ENCODE peak calls at places on chromosomes 2 and 18, in nine cellular contexts. T is heart right ventricle, F is epithelial cell of esophagus, K is MCF 10A, Y is stomach, W is astrocyte of the spinal cord, H is AG09309, Z is progenitor cell of endocrine pancreas, A is AG04450. V is an unnamed sample.

GRCh38 chr2:109481599-109481998 is 132.2 kb downstream of the SEPTIN10 start:
- DNase-seq in T (no peak), F (no peak), K (no peak), Y (no peak), W (no peak), H (no peak), Z (no peak), A (no peak), V (no peak)

GRCh38 chr18:39571511-39571910 is 2005.9 kb upstream of the CELF4 start:
- DNase-seq in T (no peak), F (peak), K (peak), Y (no peak), W (peak), H (no peak), Z (no peak), A (no peak), V (no peak)

GRCh38 chr2:208671312-208671711 is 264.7 kb downstream of the PTH2R start:
- DNase-seq in T (no peak), F (no peak), K (no peak), Y (no peak), W (no peak), H (no peak), Z (no peak), A (no peak), V (no peak)

GRCh38 chr2:172704072-172704936 is 31.3 kb upstream of the RAPGEF4 start:
- DNase-seq in T (no peak), F (peak), K (peak), Y (no peak), W (peak), H (no peak), Z (no peak), A (no peak), V (no peak)

GRCh38 chr2:102848366-102848839 is 86.6 kb downstream of the TMEM182 start:
- DNase-seq in T (peak), F (peak), K (peak), Y (peak), W (peak), H (no peak), Z (peak), A (no peak), V (no peak)

GRCh38 chr18:22171263-22171838 is 2.0 kb downstream of the GATA6 start:
- DNase-seq in T (peak), F (no peak), K (no peak), Y (no peak), W (no peak), H (no peak), Z (no peak), A (no peak), V (no peak)

GRCh38 chr2:162890690-162891311 is 52.2 kb upstream of the KCNH7 start:
- DNase-seq in T (no peak), F (peak), K (peak), Y (no peak), W (peak), H (peak), Z (no peak), A (no peak), V (no peak)

GRCh38 chr2:55223958-55224760 is 7.9 kb downstream of the CLHC1 start:
- DNase-seq in T (peak), F (no peak), K (no peak), Y (no peak), W (no peak), H (no peak), Z (no peak), A (no peak), V (no peak)

GRCh38 chr2:128439231-128440086 is 120.8 kb upstream of the HS6ST1 start:
- DNase-seq in T (no peak), F (no peak), K (no peak), Y (peak), W (no peak), H (no peak), Z (no peak), A (no peak), V (peak)

GRCh38 chr2:135256531-135257258 is 204.6 kb downstream of the RAB3GAP1 start:
- DNase-seq in T (no peak), F (peak), K (no peak), Y (no peak), W (peak), H (no peak), Z (no peak), A (no peak), V (no peak)

GRCh38 chr2:230268606-230269222 is 43.2 kb downstream of the SP140 start:
- DNase-seq in T (no peak), F (no peak), K (no peak), Y (no peak), W (no peak), H (no peak), Z (no peak), A (no peak), V (no peak)

GRCh38 chr18:34153711-34154110 is 71.0 kb downstream of the NOL4 start:
- DNase-seq in T (no peak), F (no peak), K (peak), Y (no peak), W (peak), H (no peak), Z (no peak), A (no peak), V (no peak)

GRCh38 chr2:230932556-230933511 is 7.8 kb upstream of the GPR55 start:
- DNase-seq in T (peak), F (peak), K (peak), Y (peak), W (no peak), H (no peak), Z (no peak), A (no peak), V (no peak)

GRCh38 chr2:217271813-217272212 is 411.9 kb upstream of the TNP1 start:
- DNase-seq in T (no peak), F (peak), K (no peak), Y (no peak), W (no peak), H (no peak), Z (no peak), A (no peak), V (no peak)

GRCh38 chr2:101942846-101943245 is 48.9 kb upstream of the IL1R2 start:
- DNase-seq in T (no peak), F (no peak), K (no peak), Y (no peak), W (no peak), H (no peak), Z (no peak), A (no peak), V (no peak)

GRCh38 chr2:232457121-232458011 is 1.4 kb downstream of the ALPI start:
- DNase-seq in T (no peak), F (no peak), K (no peak), Y (no peak), W (no peak), H (no peak), Z (no peak), A (no peak), V (no peak)

GRCh38 chr2:18425186-18425585 is 135.3 kb downstream of the RDH14 start:
- DNase-seq in T (no peak), F (no peak), K (peak), Y (no peak), W (no peak), H (no peak), Z (no peak), A (no peak), V (no peak)

GRCh38 chr2:26724004-26724750 is 31.7 kb downstream of the KCNK3 start:
- DNase-seq in T (peak), F (peak), K (peak), Y (peak), W (peak), H (peak), Z (no peak), A (no peak), V (no peak)

GRCh38 chr2:191023235-191023679 is 9.3 kb upstream of the STAT1 start:
- DNase-seq in T (no peak), F (no peak), K (no peak), Y (no peak), W (no peak), H (no peak), Z (no peak), A (no peak), V (no peak)

GRCh38 chr18:62682396-62682795 is 32.9 kb upstream of the PHLPP1 start:
- DNase-seq in T (no peak), F (no peak), K (no peak), Y (no peak), W (no peak), H (no peak), Z (no peak), A (no peak), V (no peak)

GRCh38 chr2:30915485-30915884 is 108.2 kb upstream of the CAPN13 start:
- DNase-seq in T (peak), F (peak), K (peak), Y (peak), W (no peak), H (no peak), Z (peak), A (no peak), V (no peak)

GRCh38 chr2:105821428-105822125 is 76.9 kb downstream of the NCK2 start:
- DNase-seq in T (no peak), F (no peak), K (no peak), Y (no peak), W (no peak), H (no peak), Z (no peak), A (no peak), V (no peak)

GRCh38 chr2:105843797-105844374 is 99.2 kb downstream of the NCK2 start:
- DNase-seq in T (no peak), F (no peak), K (no peak), Y (no peak), W (no peak), H (no peak), Z (no peak), A (no peak), V (no peak)

GRCh38 chr18:79857082-79857661 is 59.4 kb downstream of the KCNG2 start:
- DNase-seq in T (no peak), F (peak), K (peak), Y (no peak), W (peak), H (peak), Z (no peak), A (no peak), V (no peak)

GRCh38 chr18:71844810-71845209 is 699.3 kb downstream of the CBLN2 start:
- DNase-seq in T (no peak), F (no peak), K (no peak), Y (no peak), W (no peak), H (no peak), Z (no peak), A (no peak), V (no peak)

GRCh38 chr2:164523026-164523425 is 98.3 kb downstream of the GRB14 start:
- DNase-seq in T (no peak), F (no peak), K (no peak), Y (no peak), W (peak), H (no peak), Z (no peak), A (no peak), V (no peak)

GRCh38 chr18:76765649-76766048 is 56.7 kb upstream of the ZNF236 start:
- DNase-seq in T (no peak), F (peak), K (peak), Y (no peak), W (peak), H (no peak), Z (no peak), A (no peak), V (no peak)

GRCh38 chr2:119264781-119265692 is 41.4 kb downstream of the STEAP3 start:
- DNase-seq in T (no peak), F (peak), K (peak), Y (peak), W (peak), H (no peak), Z (peak), A (no peak), V (peak)

GRCh38 chr18:63159590-63159989 is 160.0 kb downstream of the BCL2 start:
- DNase-seq in T (no peak), F (no peak), K (no peak), Y (no peak), W (no peak), H (no peak), Z (no peak), A (no peak), V (no peak)

GRCh38 chr18:50268022-50268747 is 1.9 kb upstream of the CFAP53 start:
- DNase-seq in T (peak), F (peak), K (no peak), Y (peak), W (peak), H (no peak), Z (peak), A (no peak), V (peak)

GRCh38 chr18:79585395-79586370 is 93.9 kb upstream of the CTDP1 start:
- DNase-seq in T (no peak), F (no peak), K (no peak), Y (no peak), W (no peak), H (no peak), Z (no peak), A (no peak), V (no peak)

GRCh38 chr2:2750867-2751714 is 420.0 kb upstream of the MYT1L start:
- DNase-seq in T (no peak), F (no peak), K (no peak), Y (no peak), W (no peak), H (no peak), Z (no peak), A (no peak), V (no peak)

GRCh38 chr18:9297007-9297393 is 37.6 kb upstream of the TWSG1 start:
- DNase-seq in T (no peak), F (no peak), K (no peak), Y (no peak), W (no peak), H (no peak), Z (no peak), A (no peak), V (no peak)

GRCh38 chr18:25896178-25896780 is 194.1 kb downstream of the SS18 start:
- DNase-seq in T (no peak), F (peak), K (peak), Y (no peak), W (peak), H (peak), Z (no peak), A (peak), V (no peak)

GRCh38 chr2:11550901-11551568 is 17.2 kb downstream of the GREB1 start:
- DNase-seq in T (no peak), F (no peak), K (no peak), Y (no peak), W (no peak), H (no peak), Z (no peak), A (no peak), V (no peak)

GRCh38 chr2:53040536-53041229 is 726.9 kb upstream of the CHAC2 start:
- DNase-seq in T (no peak), F (no peak), K (no peak), Y (no peak), W (no peak), H (no peak), Z (no peak), A (no peak), V (no peak)
- TF ChIP-seq CTCF in T (no peak), F (peak), K (peak), Y (no peak), W (no peak), H (no peak), Z (peak), A (peak), V (no peak)

GRCh38 chr2:20675701-20676352 is 8.9 kb downstream of the GDF7 start:
- DNase-seq in T (no peak), F (peak), K (peak), Y (peak), W (no peak), H (no peak), Z (no peak), A (no peak), V (no peak)

GRCh38 chr2:20678751-20679150 is 11.8 kb downstream of the GDF7 start:
- DNase-seq in T (no peak), F (no peak), K (no peak), Y (no peak), W (no peak), H (no peak), Z (no peak), A (no peak), V (no peak)

GRCh38 chr2:20676353-20677215 is 9.6 kb downstream of the GDF7 start:
- DNase-seq in T (no peak), F (no peak), K (no peak), Y (no peak), W (no peak), H (no peak), Z (no peak), A (no peak), V (no peak)

GRCh38 chr2:20674974-20675679 is 8.2 kb downstream of the GDF7 start:
- DNase-seq in T (peak), F (peak), K (peak), Y (no peak), W (peak), H (peak), Z (no peak), A (peak), V (no peak)

DNA sequence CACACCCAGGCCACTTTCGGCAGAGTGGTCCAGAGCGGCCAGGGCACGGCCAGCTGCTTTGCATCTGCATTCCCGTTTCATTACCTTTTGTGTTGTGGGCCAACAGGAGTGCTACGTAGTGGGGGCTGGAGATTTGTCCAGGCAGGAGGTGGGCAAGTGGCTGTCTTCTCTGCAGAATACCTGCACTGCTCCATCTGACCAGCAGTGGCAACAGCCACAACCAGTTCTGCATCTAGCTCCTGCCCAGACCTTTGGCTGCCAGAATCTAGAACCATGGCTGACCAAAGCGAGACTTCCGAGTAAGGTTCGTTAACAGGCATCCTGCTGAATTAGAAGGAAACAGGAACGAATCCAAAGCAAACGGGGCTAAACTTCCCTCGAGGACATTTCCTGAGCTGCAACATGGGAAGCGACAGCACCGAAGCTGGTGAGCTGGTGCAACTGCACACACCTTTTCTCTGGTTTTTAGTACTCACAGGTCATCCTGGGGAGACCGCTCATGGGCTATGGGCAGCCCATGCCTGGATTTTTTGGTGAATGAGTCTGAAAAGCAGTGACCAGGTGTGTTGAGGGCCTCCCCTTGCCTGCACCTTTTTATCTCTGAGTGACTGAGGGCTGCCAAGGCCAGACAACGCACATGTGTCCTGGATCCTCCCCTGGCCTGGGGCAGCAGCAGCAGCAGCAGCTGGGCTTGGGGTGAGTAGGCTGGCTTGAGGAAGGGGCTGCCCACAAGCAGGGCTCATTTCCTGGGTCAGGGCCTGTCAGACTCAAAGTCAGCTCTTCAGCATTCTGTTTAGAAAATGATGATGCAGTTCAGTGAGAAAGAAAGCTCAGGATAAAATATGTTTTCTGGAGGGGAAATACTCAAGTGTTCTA is 10.6 kb downstream of the GDF7 start:
- DNase-seq in T (no peak), F (no peak), K (no peak), Y (no peak), W (no peak), H (no peak), Z (no peak), A (no peak), V (no peak)
- TF ChIP-seq CTCF in T (no peak), F (peak), K (no peak), Y (no peak), W (peak), H (no peak), Z (peak), A (peak), V (no peak)

DNA sequence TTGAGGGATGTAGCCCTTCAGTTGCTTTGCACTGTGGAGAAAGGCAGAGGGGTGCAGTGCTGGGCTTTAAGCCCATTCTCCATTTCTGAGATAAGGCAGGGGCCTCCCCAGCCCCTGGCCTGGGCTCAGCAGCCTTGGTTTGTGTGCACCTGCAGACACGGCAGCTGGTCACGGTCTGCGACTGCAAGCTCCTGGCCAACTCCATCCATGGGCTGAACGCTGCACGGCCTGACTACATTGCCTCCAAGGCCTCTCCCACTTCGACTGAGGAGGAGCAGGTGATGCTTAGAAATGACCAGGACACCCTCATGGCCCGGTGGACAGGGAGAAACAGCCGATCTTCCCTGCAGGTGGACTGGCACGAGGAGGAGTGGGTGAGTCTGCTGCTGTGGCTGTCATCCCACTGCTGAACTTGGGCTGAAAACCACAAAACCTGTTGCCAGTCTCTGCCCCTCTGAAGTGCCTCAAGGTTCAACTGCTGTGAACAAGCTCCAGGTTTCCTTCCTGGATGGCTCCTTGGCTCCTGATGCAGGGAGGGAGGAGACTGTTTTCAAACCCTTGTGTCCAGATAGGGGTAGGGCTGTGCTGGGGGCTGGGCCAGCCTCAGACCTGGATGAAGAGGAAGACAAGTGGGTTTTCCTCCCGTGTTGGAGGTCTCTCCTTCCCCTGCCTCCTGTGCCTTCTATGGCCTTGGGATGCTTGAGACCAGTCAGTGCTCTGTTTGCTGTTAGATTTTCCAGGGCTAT is 54.0 kb downstream of the COA5 start:
- DNase-seq in T (no peak), F (no peak), K (no peak), Y (no peak), W (no peak), H (no peak), Z (no peak), A (no peak), V (no peak)
- TF ChIP-seq CTCF in T (no peak), F (no peak), K (no peak), Y (no peak), W (no peak), H (no peak), Z (no peak), A (no peak), V (no peak)

DNA sequence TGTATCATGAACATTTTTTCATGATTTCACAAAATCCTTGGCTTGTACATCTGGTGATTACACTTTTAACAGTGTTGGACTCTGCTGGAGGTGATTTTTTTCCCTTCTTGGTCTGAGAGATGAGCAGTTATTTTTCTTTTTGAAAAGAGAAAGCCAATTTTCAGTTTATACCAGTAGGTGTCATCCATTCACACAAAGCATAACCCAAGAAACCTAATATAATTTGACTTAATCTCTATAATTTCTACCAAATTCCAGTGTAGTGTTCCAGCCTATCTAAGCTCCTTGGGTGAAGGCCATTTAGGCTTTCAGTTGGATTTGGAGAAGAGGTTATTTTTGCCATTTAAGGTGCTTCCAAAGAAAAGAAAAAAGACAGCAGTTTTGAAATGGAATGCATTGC is 7.7 kb upstream of the ICOS start:
- DNase-seq in T (no peak), F (peak), K (no peak), Y (no peak), W (peak), H (no peak), Z (no peak), A (no peak), V (no peak)
- TF ChIP-seq CTCF in T (peak), F (peak), K (peak), Y (no peak), W (peak), H (peak), Z (peak), A (peak), V (no peak)

V was measured in natural killer cell.